ENCODE peak calls at places on chromosomes 2 and 18, in six cellular contexts. P is small intestine; D is left lung; F is effector memory CD4-positive, alpha-beta T cell; H is left ventricle myocardium inferior; O is neural progenitor cell. M is an unnamed sample. For H3K4me1, the result is how much of the 10 kb centered on the place peaks cover.

GRCh38 chr2:212929971-212930370 is 221.4 kb downstream of the IKZF2 start:
- DNase-seq in P (no peak), D (no peak), F (no peak), H (no peak), O (no peak), M (no peak)

GRCh38 chr2:48566582-48566981 is 36.6 kb downstream of the STON1 start:
- DNase-seq in P (no peak), D (no peak), F (no peak), H (no peak), O (peak), M (no peak)

GRCh38 chr2:43217228-43218220 is 8.9 kb downstream of the ZFP36L2 start:
- DNase-seq in P (no peak), D (no peak), F (no peak), H (no peak), O (peak), M (no peak)

GRCh38 chr2:108412995-108413726 is 35.4 kb downstream of the SULT1C4 start:
- DNase-seq in P (no peak), D (no peak), F (no peak), H (no peak), O (no peak), M (no peak)

GRCh38 chr18:74493689-74494088 is 2.5 kb upstream of the CNDP2 start:
- DNase-seq in P (peak), D (no peak), F (peak), H (no peak), O (peak), M (no peak)

GRCh38 chr2:2291500-2292260 is 39.4 kb downstream of the MYT1L start:
- DNase-seq in P (no peak), D (peak), F (no peak), H (peak), O (peak), M (no peak)

GRCh38 chr2:211049321-211050018 is 493.1 kb downstream of the CPS1 start:
- DNase-seq in P (no peak), D (no peak), F (no peak), H (no peak), O (no peak), M (no peak)

GRCh38 chr18:60292186-60292585 is 80.4 kb downstream of the MC4R start:
- DNase-seq in P (no peak), D (no peak), F (no peak), H (no peak), O (no peak), M (no peak)

GRCh38 chr2:222504714-222505113 is 80.4 kb downstream of the SGPP2 start:
- DNase-seq in P (peak), D (no peak), F (no peak), H (no peak), O (no peak), M (no peak)

GRCh38 chr2:121866789-121867188 is 111.3 kb downstream of the TSN start:
- DNase-seq in P (no peak), D (no peak), F (no peak), H (no peak), O (no peak), M (no peak)

GRCh38 chr2:128346291-128346690 is 27.6 kb upstream of the HS6ST1 start:
- DNase-seq in P (no peak), D (no peak), F (no peak), H (no peak), O (no peak), M (no peak)

GRCh38 chr2:97654791-97655190 is 8.9 kb downstream of the COX5B start:
- DNase-seq in P (no peak), D (no peak), F (no peak), H (no peak), O (no peak), M (no peak)

GRCh38 chr2:73963385-73964120 is 21.2 kb upstream of the TET3 start:
- DNase-seq in P (no peak), D (no peak), F (no peak), H (no peak), O (no peak), M (no peak)

GRCh38 chr18:741931-742512 is 29.6 kb upstream of the ENOSF1 start:
- DNase-seq in P (peak), D (no peak), F (no peak), H (no peak), O (peak), M (no peak)

DNA sequence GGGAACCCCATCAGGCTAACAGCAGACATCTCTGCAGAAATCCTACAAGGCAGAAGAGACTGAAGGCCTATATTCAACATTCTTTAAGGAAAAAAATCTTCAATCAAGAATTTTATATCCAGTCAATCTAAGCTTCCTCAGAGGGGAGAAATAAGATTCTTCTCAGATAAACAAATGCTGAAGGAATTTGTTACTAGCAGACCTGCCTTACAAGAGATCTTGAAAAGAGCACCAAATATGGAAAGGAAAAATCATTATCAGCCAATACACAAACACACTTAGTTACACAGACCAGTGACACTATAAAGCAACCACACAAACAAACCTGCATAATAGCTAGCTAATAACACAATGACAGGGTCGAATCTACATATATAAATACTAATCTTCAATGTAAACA is 96.5 kb downstream of the SUCLG1 start:
- DNase-seq in P (no peak), D (no peak), F (no peak), H (no peak), O (no peak), M (no peak)
- H3K4me1 ChIP-seq in P (under half), D (under half), F (under half), H (under half), O (under half), M (under half)

GRCh38 chr2:205868773-205869333 is 186.6 kb downstream of the NRP2 start:
- DNase-seq in P (no peak), D (no peak), F (no peak), H (no peak), O (no peak), M (no peak)
- H3K4me3 ChIP-seq in P (no peak), D (no peak), F (no peak), H (no peak), O (no peak), M (no peak)

DNA sequence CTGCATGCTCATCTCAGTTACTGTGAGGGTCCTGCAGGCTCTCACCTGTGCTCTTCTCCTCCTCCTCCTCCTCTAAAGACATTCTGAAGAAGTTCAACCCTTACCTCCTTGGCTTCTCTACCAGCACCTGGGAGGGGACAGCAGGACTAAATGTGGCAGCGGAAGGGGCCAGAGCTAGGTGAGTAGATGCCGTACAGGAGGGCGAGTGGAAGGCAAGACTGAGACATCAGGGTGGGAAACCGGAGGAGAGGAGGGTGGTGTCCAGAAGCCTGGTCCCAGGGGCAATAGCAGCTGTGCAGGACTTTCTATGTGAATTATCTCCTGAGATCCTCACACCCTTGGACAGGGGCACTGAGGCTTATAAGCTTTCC is 124.9 kb downstream of the PLB1 start:
- DNase-seq in P (no peak), D (no peak), F (no peak), H (no peak), O (no peak), M (peak)
- H3K4me1 ChIP-seq in P (under half), D (under half), F (half or more), H (under half), O (under half), M (half or more)

DNA sequence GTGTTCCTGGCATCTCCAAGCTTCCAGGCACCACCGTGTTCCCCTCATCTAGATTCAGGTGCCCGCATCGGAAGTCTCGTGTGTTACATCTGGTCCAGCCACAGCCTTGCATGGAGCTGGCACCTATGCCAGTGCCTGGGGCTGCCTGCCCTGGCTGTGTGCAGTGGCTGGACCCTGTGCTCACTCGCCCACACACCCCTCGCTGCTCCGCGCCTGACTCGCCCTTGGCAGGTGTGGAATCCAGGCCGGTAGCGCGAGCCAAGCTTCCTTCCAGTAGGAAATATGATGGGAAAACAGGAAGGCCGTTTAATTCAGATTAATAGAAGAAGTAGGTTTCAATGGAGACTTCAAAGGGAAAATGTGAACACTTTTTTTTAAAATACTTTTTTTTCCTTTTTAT is 78.0 kb downstream of the PTPN4 start:
- DNase-seq in P (no peak), D (no peak), F (no peak), H (no peak), O (no peak), M (no peak)
- H3K4me3 ChIP-seq in P (no peak), D (no peak), F (no peak), H (no peak), O (no peak), M (no peak)

GRCh38 chr2:23503097-23503496 is 118.1 kb downstream of the KLHL29 start:
- DNase-seq in P (no peak), D (no peak), F (no peak), H (no peak), O (no peak), M (no peak)
- H3K4me1 ChIP-seq in P (under half), D (under half), F (under half), H (half or more), O (under half), M (half or more)

DNA sequence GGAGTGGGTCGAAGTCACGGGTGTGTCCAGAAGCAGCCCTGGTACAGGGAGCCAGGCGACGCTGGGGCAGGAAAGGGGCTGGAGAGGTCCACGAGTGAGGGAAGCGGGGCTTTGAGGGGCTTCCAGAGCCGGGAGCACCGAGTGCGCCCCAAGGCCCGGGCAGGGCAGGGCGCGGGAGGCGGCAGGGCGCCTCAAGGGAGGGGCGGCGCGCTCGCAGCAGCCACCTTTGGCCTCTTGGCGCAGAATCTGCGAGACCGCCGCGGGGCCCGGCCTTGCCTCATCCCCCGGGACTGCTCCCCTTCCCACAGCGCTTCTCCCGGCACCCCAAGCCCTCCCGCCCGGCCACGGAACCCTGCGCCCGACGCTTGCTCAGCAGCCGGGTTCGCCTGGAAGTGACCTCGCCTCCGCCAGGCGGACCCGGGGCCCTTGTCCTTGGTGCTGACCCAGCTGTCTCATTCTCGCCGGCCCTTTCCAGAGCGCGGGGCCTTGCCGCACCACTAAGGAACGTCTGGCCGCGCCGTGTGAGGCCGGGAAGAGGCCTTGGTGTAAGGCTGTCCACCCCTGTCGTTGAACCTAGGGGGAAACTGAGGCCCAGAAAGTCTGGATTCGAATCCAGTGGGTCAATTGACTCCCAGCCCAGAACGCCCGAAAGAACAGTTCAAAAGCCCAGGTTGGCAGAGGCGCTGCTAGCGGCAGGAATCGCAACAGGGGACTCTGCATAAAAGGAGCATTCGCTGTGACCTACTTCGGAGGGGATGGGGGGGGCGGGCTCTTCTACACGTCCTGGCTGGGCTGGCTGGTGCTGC is 584 bp upstream of the DNER start:
- DNase-seq in P (peak), D (peak), F (no peak), H (peak), O (peak), M (peak)
- H3K4me3 ChIP-seq in P (peak), D (peak), F (peak), H (peak), O (peak), M (peak)

DNA sequence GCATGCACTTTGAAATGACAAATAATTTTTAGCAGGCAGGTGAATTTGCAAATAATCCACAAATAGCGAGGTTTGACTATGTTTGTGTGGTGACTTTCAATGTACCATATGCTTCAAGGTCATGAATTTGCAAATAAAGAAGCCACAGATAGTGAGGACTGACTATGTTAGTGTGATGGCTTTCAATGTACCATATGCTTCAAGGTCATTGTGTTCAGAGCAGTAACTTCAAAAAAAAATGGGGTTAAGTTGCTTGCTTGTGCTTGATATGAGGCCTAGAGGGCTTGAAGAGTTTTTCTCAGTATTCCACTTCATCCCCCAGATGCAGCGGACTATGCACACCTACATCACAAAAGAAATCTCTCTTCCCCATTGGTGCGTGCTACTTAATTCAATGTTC is 602.9 kb upstream of the LRRTM4 start:
- DNase-seq in P (no peak), D (no peak), F (no peak), H (no peak), O (no peak), M (no peak)
- H3K4me1 ChIP-seq in P (under half), D (under half), F (under half), H (under half), O (under half), M (under half)

GRCh38 chr2:11365096-11365856 is 20.8 kb upstream of the ROCK2 start:
- DNase-seq in P (no peak), D (no peak), F (no peak), H (no peak), O (peak), M (no peak)

GRCh38 chr2:11368059-11368572 is 23.7 kb upstream of the ROCK2 start:
- DNase-seq in P (no peak), D (no peak), F (no peak), H (no peak), O (no peak), M (no peak)

GRCh38 chr2:11366326-11366741 is 21.9 kb upstream of the ROCK2 start:
- DNase-seq in P (no peak), D (no peak), F (no peak), H (no peak), O (no peak), M (no peak)

GRCh38 chr2:11364565-11364887 is 20.1 kb upstream of the ROCK2 start:
- DNase-seq in P (no peak), D (no peak), F (no peak), H (no peak), O (no peak), M (no peak)

DNA sequence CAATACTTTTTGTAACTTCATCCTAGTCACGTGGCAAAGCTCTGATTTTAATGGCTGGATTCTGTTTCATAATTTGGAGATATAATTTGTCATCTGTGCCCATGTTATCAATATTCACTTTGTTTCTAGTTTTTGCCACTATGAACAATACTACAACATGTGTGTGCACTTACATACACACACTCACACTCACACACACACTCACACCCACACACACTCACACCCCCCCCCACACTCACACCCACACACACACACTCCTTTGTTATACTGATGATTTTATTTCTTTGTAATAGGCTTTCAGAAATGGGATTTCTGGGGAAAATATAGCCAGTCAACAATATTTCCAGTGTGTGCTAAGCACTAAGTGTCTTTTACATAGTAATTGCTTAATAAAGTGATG is 22.7 kb upstream of the ROCK2 start:
- DNase-seq in P (no peak), D (no peak), F (no peak), H (no peak), O (no peak), M (no peak)
- H3K4me3 ChIP-seq in P (no peak), D (no peak), F (no peak), H (no peak), O (no peak), M (no peak)

DNA sequence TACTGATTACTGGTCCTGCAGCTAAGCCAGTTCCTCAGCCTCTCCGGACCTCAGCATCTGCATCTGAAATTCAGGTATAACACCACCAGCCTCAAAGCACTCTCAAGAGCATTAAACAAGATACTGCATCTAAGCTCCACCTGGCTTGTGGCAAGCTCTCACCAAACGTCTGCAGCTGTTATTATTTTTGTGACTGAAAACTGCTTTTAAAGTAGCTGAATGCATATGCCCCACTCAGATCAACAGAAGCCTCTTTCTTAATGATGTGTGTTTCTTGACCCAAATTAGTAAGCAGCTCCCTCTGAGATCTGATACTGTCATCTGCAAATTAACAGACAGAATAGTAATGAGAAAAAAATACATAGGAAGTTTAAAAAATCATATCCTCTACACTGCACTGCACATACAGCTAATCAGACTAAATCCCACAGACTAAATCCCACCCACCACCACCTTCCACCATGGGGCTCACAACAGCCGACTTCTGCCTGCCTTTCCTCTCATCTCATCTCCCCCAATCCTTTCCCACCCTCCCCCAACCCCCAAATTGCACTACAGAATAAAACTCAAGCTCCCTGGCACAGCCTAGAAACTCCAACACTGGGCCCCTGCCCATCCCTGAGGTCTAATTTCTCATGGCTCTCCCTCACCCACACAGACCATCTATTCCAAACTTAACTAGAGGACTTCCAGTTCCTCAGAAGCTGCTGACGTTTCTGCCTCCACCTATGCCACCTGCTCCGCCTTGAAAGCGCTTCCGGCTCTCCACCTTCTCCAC is 52.9 kb downstream of the TMEM163 start:
- DNase-seq in P (no peak), D (no peak), F (no peak), H (no peak), O (no peak), M (no peak)
- H3K4me1 ChIP-seq in P (under half), D (under half), F (under half), H (under half), O (under half), M (under half)

GRCh38 chr2:207813221-207813916 is 43.7 kb upstream of the FZD5 start:
- DNase-seq in P (no peak), D (no peak), F (no peak), H (no peak), O (peak), M (no peak)
- H3K4me3 ChIP-seq in P (no peak), D (no peak), F (no peak), H (no peak), O (peak), M (no peak)